ENCODE peak calls at places on chromosomes 4 and X, in ten cellular contexts. G is fibroblast of lung, N is astrocyte, S is OCI-LY7, D is PC-9, T is Karpas-422, B is PC-3, J is neuronal stem cell, Q is IMR-90, O is endothelial cell of umbilical vein. M is an unnamed sample. For H3K36me3 and H3K4me1, the result is how much of the 10 kb centered on the place peaks cover.

GRCh38 chrX:71052721-71053120 is 15.4 kb downstream of the SNX12 start:
- DNase-seq in G (no peak), N (no peak), S (no peak), D (no peak), T (no peak), B (no peak), J (no peak), Q (no peak), O (no peak), M (no peak)

GRCh38 chr4:83207497-83208105 is 77.0 kb downstream of the COQ2 start:
- DNase-seq in G (peak), N (peak), S (no peak), D (peak), T (no peak), B (peak), J (no peak), Q (peak), O (peak), M (peak)

GRCh38 chrX:128106630-128107029 is 54.4 kb upstream of the ACTRT1 start:
- DNase-seq in G (no peak), N (no peak), S (peak), D (no peak), T (peak), B (peak), J (peak), Q (no peak), O (peak), M (no peak)

GRCh38 chrX:10233696-10234095 is 76.9 kb downstream of the CLCN4 start:
- DNase-seq in G (peak), N (peak), S (no peak), D (no peak), T (no peak), B (no peak), J (no peak), Q (peak), O (no peak), M (peak)

GRCh38 chrX:68177542-68177941 is 255.8 kb downstream of the OPHN1 start:
- DNase-seq in G (peak), N (peak), S (no peak), D (no peak), T (no peak), B (peak), J (no peak), Q (peak), O (no peak), M (peak)

GRCh38 chrX:3268804-3269203 is 77.6 kb downstream of the MXRA5 start:
- DNase-seq in G (peak), N (peak), S (no peak), D (no peak), T (no peak), B (peak), J (no peak), Q (peak), O (peak), M (peak)

GRCh38 chr4:143344011-143344410 is 7.3 kb downstream of the GAB1 start:
- DNase-seq in G (no peak), N (no peak), S (no peak), D (no peak), T (no peak), B (no peak), J (no peak), Q (no peak), O (no peak), M (no peak)

GRCh38 chr4:7410470-7410869 is 24.3 kb downstream of the PSAPL1 start:
- DNase-seq in G (peak), N (peak), S (no peak), D (no peak), T (no peak), B (no peak), J (no peak), Q (peak), O (no peak), M (no peak)

GRCh38 chrX:119758682-119759332 is 419 bp downstream of the SOWAHD start:
- DNase-seq in G (no peak), N (no peak), S (no peak), D (peak), T (no peak), B (no peak), J (no peak), Q (no peak), O (peak), M (peak)

GRCh38 chrX:31445542-31445941 is 373.7 kb upstream of the FTHL17 start:
- DNase-seq in G (no peak), N (no peak), S (no peak), D (no peak), T (no peak), B (no peak), J (no peak), Q (no peak), O (no peak), M (no peak)

GRCh38 chrX:11351375-11352295 is 58.4 kb downstream of the AMELX start:
- DNase-seq in G (peak), N (peak), S (no peak), D (no peak), T (no peak), B (no peak), J (no peak), Q (peak), O (no peak), M (peak)

GRCh38 chr4:70678383-70678999 is 9.8 kb upstream of the UTP3 start:
- DNase-seq in G (no peak), N (no peak), S (peak), D (no peak), T (peak), B (no peak), J (no peak), Q (no peak), O (no peak), M (no peak)

GRCh38 chr4:8308856-8309771 is 39.6 kb downstream of the HTRA3 start:
- DNase-seq in G (no peak), N (no peak), S (no peak), D (no peak), T (no peak), B (no peak), J (no peak), Q (peak), O (no peak), M (peak)

GRCh38 chrX:77937291-77937690 is 26.8 kb downstream of the ATP7A start:
- DNase-seq in G (peak), N (peak), S (no peak), D (peak), T (no peak), B (peak), J (no peak), Q (peak), O (peak), M (peak)

GRCh38 chrX:110180176-110180927 is 137.5 kb downstream of the AMMECR1 start:
- DNase-seq in G (peak), N (peak), S (no peak), D (peak), T (no peak), B (peak), J (no peak), Q (peak), O (peak), M (peak)

GRCh38 chrX:131288738-131289511 is at the start of gene IGSF1:
- DNase-seq in G (peak), N (peak), S (no peak), D (no peak), T (no peak), B (no peak), J (no peak), Q (no peak), O (no peak), M (peak)

GRCh38 chrX:66863721-66864120 is 224.8 kb upstream of the EDA2R start:
- DNase-seq in G (no peak), N (no peak), S (no peak), D (no peak), T (no peak), B (no peak), J (no peak), Q (no peak), O (no peak), M (no peak)

GRCh38 chr4:24513718-24514117 is 70.6 kb downstream of the DHX15 start:
- DNase-seq in G (no peak), N (no peak), S (no peak), D (no peak), T (no peak), B (no peak), J (no peak), Q (peak), O (no peak), M (no peak)

GRCh38 chr4:24516926-24517325 is 67.4 kb downstream of the DHX15 start:
- DNase-seq in G (no peak), N (no peak), S (no peak), D (no peak), T (no peak), B (no peak), J (no peak), Q (no peak), O (no peak), M (no peak)

GRCh38 chr4:24514808-24515207 is 69.5 kb downstream of the DHX15 start:
- DNase-seq in G (no peak), N (no peak), S (peak), D (no peak), T (no peak), B (peak), J (no peak), Q (no peak), O (no peak), M (peak)

GRCh38 chr4:24517676-24518075 is 66.7 kb downstream of the DHX15 start:
- DNase-seq in G (no peak), N (no peak), S (no peak), D (no peak), T (no peak), B (no peak), J (no peak), Q (no peak), O (no peak), M (no peak)

DNA sequence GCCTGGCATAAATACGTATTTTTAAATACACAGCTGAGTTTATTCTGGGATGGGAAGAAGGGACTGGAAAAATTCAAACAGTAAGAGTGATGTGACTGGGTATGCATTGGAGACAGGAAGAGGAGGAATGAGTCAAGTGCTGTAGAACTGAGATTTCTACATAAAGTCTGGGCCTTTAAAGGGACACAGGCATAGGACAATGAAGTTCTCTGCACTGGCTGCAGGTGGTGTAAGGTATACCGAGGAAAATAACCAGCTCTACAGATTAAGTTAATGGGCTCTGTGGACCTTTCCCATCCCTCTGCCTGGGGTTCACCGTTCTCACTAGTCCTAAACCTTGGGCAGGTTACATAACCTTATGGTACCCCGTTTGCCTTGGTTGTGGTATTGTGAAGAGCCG is 68.7 kb downstream of the DHX15 start:
- DNase-seq in G (no peak), N (no peak), S (no peak), D (no peak), T (no peak), B (no peak), J (no peak), Q (no peak), O (no peak), M (peak)
- H3K36me3 ChIP-seq in G (under half), N (under half), S (half or more), D (under half), T (under half), B (under half), J (half or more), Q (under half), O (under half), M (under half)

DNA sequence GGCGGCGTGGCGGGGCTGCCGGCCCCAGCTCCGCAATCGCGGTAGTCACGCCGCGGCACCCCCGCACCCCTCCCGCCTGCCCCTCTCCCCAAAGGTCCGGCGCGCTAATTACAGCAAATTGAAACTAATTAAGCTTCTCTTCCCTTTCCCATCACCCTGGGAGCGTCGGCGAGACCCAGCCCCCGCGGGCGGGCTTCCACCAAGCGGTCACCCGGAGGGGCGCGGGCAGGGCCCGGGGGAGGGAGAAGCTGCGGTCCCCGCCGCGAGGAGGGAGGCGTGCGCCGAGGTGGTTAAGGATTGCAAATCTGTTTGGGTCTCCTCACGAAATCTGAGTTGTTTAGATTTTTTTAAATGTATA is 13.1 kb downstream of the ARX start:
- DNase-seq in G (no peak), N (no peak), S (no peak), D (no peak), T (no peak), B (no peak), J (no peak), Q (no peak), O (no peak), M (no peak)
- H3K4me2 ChIP-seq in G (no peak), N (peak), S (no peak), D (no peak), T (no peak), B (no peak), J (peak), Q (peak), O (peak), M (no peak)

DNA sequence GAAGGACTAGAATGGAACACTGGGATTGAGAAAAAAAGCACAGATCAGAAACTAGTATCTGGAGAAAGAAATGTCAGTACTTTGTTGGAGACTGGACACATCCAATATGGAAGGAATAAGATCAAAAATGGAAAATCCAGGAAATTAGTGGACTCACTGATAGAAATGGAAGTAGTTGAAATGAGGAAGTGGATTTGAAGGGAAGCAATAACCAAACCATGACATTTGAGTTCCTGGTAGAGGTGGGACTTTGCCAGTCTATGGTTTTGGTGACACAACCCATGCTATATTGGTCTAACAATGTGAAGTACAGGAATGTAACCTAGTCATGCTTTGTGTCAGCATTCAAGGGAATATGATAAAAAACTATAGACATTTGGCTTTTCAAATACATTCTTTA is 112.8 kb downstream of the TMA16 start:
- DNase-seq in G (peak), N (peak), S (no peak), D (no peak), T (no peak), B (no peak), J (no peak), Q (no peak), O (no peak), M (no peak)
- H3K4me1 ChIP-seq in G (under half), N (under half), S (half or more), D (under half), T (half or more), B (under half), J (under half), Q (under half), O (under half), M (under half)

GRCh38 chrX:153634236-153634635 is 12.8 kb upstream of the DUSP9 start:
- DNase-seq in G (no peak), N (no peak), S (no peak), D (no peak), T (no peak), B (no peak), J (no peak), Q (no peak), O (no peak), M (no peak)
- H3K36me3 ChIP-seq in G (under half), N (under half), S (under half), D (under half), T (under half), B (under half), J (under half), Q (under half), O (under half), M (under half)